ENCODE peak calls at places on chromosome 11, in ten cellular contexts. N, U, O, I, J, W, E, M, L and G are unnamed samples.
A peak's percentile ranks its signal among the peaks of the same experiment; 100 is the strongest.

GRCh38 chr11:10348650-10349280 is 43.9 kb downstream of the ADM start:
- DNase-seq in N (peak; percentile 47), U (no peak), O (no peak), I (no peak), J (no peak), W (no peak), E (no peak), M (peak; percentile 26), L (no peak), G (peak; percentile 54)

GRCh38 chr11:9573775-9574555 is 495 bp downstream of the WEE1 start:
- DNase-seq in N (no peak), U (no peak), O (no peak), I (no peak), J (no peak), W (peak; percentile 30), E (no peak), M (no peak), L (no peak), G (no peak)

GRCh38 chr11:46850829-46851380 is 4.8 kb upstream of the CKAP5 start:
- DNase-seq in N (no peak), U (no peak), O (no peak), I (no peak), J (no peak), W (no peak), E (no peak), M (no peak), L (no peak), G (no peak)

GRCh38 chr11:117976445-117976844 is 9.7 kb upstream of the IL10RA start:
- DNase-seq in N (no peak), U (no peak), O (no peak), I (no peak), J (no peak), W (no peak), E (no peak), M (no peak), L (no peak), G (no peak)

GRCh38 chr11:16876053-16876752 is 137.8 kb downstream of the C11orf58 start:
- DNase-seq in N (no peak), U (no peak), O (no peak), I (no peak), J (no peak), W (no peak), E (no peak), M (no peak), L (no peak), G (no peak)

GRCh38 chr11:65786786-65787636 is at the start of gene OVOL1:
- DNase-seq in N (no peak), U (no peak), O (no peak), I (no peak), J (no peak), W (no peak), E (no peak), M (no peak), L (peak; percentile 29), G (peak; percentile 93)

GRCh38 chr11:72569966-72570892 is 104.0 kb downstream of the PDE2A start:
- DNase-seq in N (peak; percentile 65), U (peak; percentile 98), O (no peak), I (no peak), J (no peak), W (no peak), E (peak; percentile 71), M (peak; percentile 44), L (no peak), G (peak; percentile 93)

GRCh38 chr11:86815726-86816125 is 15.4 kb downstream of the PRSS23 start:
- DNase-seq in N (no peak), U (no peak), O (no peak), I (no peak), J (no peak), W (no peak), E (no peak), M (no peak), L (no peak), G (no peak)

GRCh38 chr11:16002942-16003341 is 353.4 kb downstream of the SOX6 start:
- DNase-seq in N (no peak), U (no peak), O (no peak), I (no peak), J (no peak), W (no peak), E (no peak), M (no peak), L (no peak), G (no peak)

GRCh38 chr11:14861680-14862079 is 30.4 kb downstream of the CYP2R1 start:
- DNase-seq in N (no peak), U (no peak), O (no peak), I (no peak), J (no peak), W (no peak), E (no peak), M (no peak), L (no peak), G (no peak)

GRCh38 chr11:6258571-6258998 is 1.1 kb upstream of the CCKBR start:
- DNase-seq in N (no peak), U (no peak), O (no peak), I (no peak), J (no peak), W (no peak), E (no peak), M (no peak), L (no peak), G (no peak)

GRCh38 chr11:15714641-15715399 is 600.1 kb downstream of the INSC start:
- DNase-seq in N (no peak), U (no peak), O (no peak), I (no peak), J (peak; percentile 67), W (no peak), E (no peak), M (no peak), L (no peak), G (no peak)

GRCh38 chr11:61587541-61587941 is 6.7 kb upstream of the SYT7 start:
- DNase-seq in N (no peak), U (no peak), O (no peak), I (no peak), J (no peak), W (peak; percentile 67), E (no peak), M (peak; percentile 20), L (peak; percentile 53), G (peak; percentile 32)

GRCh38 chr11:3865388-3866193 is 10.1 kb downstream of the STIM1 start:
- DNase-seq in N (peak; percentile 36), U (no peak), O (no peak), I (no peak), J (no peak), W (no peak), E (no peak), M (peak; percentile 62), L (no peak), G (peak; percentile 66)

GRCh38 chr11:94525933-94526332 is 13.7 kb downstream of the C11orf97 start:
- DNase-seq in N (peak; percentile 58), U (no peak), O (peak; percentile 9), I (no peak), J (no peak), W (peak; percentile 40), E (no peak), M (peak; percentile 40), L (no peak), G (peak; percentile 48)

GRCh38 chr11:27296406-27296994 is 66.5 kb downstream of the CCDC34 start:
- DNase-seq in N (peak; percentile 69), U (peak; percentile 57), O (peak; percentile 18), I (no peak), J (no peak), W (no peak), E (peak; percentile 46), M (peak; percentile 53), L (no peak), G (peak; percentile 74)

GRCh38 chr11:115911656-115912055 is 407.4 kb upstream of the CADM1 start:
- DNase-seq in N (no peak), U (no peak), O (no peak), I (no peak), J (no peak), W (no peak), E (no peak), M (no peak), L (no peak), G (no peak)

GRCh38 chr11:1943576-1943975 is 3.6 kb upstream of the MRPL23 start:
- DNase-seq in N (no peak), U (no peak), O (no peak), I (no peak), J (no peak), W (no peak), E (no peak), M (no peak), L (no peak), G (peak; percentile 3)

GRCh38 chr11:26276798-26277424 is 55.0 kb upstream of the ANO3 start:
- DNase-seq in N (peak; percentile 66), U (peak; percentile 61), O (no peak), I (peak; percentile 11), J (no peak), W (peak; percentile 14), E (peak; percentile 30), M (peak; percentile 42), L (peak; percentile 29), G (peak; percentile 79)

GRCh38 chr11:76803811-76804600 is 20.9 kb downstream of the TSKU start:
- DNase-seq in N (no peak), U (no peak), O (no peak), I (peak; percentile 72), J (no peak), W (no peak), E (no peak), M (no peak), L (peak; percentile 41), G (no peak)

GRCh38 chr11:64489831-64490441 is 101.1 kb upstream of the SLC22A12 start:
- DNase-seq in N (peak; percentile 60), U (peak; percentile 29), O (no peak), I (peak; percentile 52), J (no peak), W (peak; percentile 30), E (peak; percentile 72), M (peak; percentile 44), L (peak; percentile 16), G (peak; percentile 58)

GRCh38 chr11:18726040-18726439 is at the start of gene IGSF22:
- DNase-seq in N (no peak), U (no peak), O (no peak), I (no peak), J (no peak), W (no peak), E (no peak), M (no peak), L (no peak), G (no peak)

GRCh38 chr11:73213196-73214143 is 4.6 kb upstream of the P2RY2 start:
- DNase-seq in N (no peak), U (no peak), O (no peak), I (no peak), J (no peak), W (no peak), E (no peak), M (no peak), L (no peak), G (no peak)

GRCh38 chr11:122199661-122200060 is 83.6 kb upstream of the BLID start:
- DNase-seq in N (peak; percentile 88), U (no peak), O (no peak), I (no peak), J (no peak), W (no peak), E (no peak), M (no peak), L (no peak), G (peak; percentile 57)

GRCh38 chr11:61480936-61481335 is 27.6 kb upstream of the LRRC10B start:
- DNase-seq in N (no peak), U (no peak), O (no peak), I (no peak), J (peak; percentile 67), W (no peak), E (no peak), M (no peak), L (no peak), G (peak; percentile 58)

GRCh38 chr11:6742260-6742659 is 29.5 kb downstream of the OR2AG2 start:
- DNase-seq in N (no peak), U (no peak), O (no peak), I (no peak), J (no peak), W (no peak), E (no peak), M (no peak), L (no peak), G (no peak)